ENCODE peak calls at places on chromosomes 4 and X, in four cellular contexts. B, Y, P and Q are unnamed samples. For H3K4me1, the result is how much of the 10 kb centered on the place peaks cover.

GRCh38 chrX:150487369-150488094 is 80.9 kb upstream of the MTM1 start:
- DNase-seq in B (no peak), P (no peak), Y (no peak), Q (no peak)

GRCh38 chr4:105158837-105159236 is 12.2 kb downstream of the TET2 start:
- DNase-seq in B (no peak), Y (peak), P (peak), Q (no peak)

GRCh38 chrX:119942831-119943184 is 743 bp downstream of the NKAP start:
- DNase-seq in B (peak), Y (no peak), P (no peak), Q (no peak)

GRCh38 chr4:14924945-14925344 is 77.3 kb upstream of the CPEB2 start:
- DNase-seq in P (no peak), B (no peak), Y (no peak), Q (no peak)

GRCh38 chr4:147777456-147778091 is 45.7 kb downstream of the ARHGAP10 start:
- DNase-seq in P (no peak), B (no peak), Y (no peak), Q (no peak)

GRCh38 chrX:54978448-54978847 is 15.5 kb downstream of the PFKFB1 start:
- DNase-seq in B (no peak), P (no peak), Y (no peak), Q (no peak)

GRCh38 chrX:112820364-112821308 is 20.0 kb downstream of the AMOT start:
- DNase-seq in P (no peak), Y (no peak), B (no peak), Q (no peak)

GRCh38 chr4:14926368-14926767 is 75.9 kb upstream of the CPEB2 start:
- DNase-seq in B (no peak), P (peak), Y (no peak), Q (no peak)

GRCh38 chrX:71482228-71482958 is 50.5 kb upstream of the OGT start:
- DNase-seq in P (no peak), Y (no peak), B (no peak), Q (no peak)

GRCh38 chr4:76199664-76200211 is 13.9 kb downstream of the SCARB2 start:
- DNase-seq in P (no peak), B (peak), Y (peak), Q (no peak)
- H3K4me1 ChIP-seq in P (under half), B (under half), Y (half or more), Q (under half)

DNA sequence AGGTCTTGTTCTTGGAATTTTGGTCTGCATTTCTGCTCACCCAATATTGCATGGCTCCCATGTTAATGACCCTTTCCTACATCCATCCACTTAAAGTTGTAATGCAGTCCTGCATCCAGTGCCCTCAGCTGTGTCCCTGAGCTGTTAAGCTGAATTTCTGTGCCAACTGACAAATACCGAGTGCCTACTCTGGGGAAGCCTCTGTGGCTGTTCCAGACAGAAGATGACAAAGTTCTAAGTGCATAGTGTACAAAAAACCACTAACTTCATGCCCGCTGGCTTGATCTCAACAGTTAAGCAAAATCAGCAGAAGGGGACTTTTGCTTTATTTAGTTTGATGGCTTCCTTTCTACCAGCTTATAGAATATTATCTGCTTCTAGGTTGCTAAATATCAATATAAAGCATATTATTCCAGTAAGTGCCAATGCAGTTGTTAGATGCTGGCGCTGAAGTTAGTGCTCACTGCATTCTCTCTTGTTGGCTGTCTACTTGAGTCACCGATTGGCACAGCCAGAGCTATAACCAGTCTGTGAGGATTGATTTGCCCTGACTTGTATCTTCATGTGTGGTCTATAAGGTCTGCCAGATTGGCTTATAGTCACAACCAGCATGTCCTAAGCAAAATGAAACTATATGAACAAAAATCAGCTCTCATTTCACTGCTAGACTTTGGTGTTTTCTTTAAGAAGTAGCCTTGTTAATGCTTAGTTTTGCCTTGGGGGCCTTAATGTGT is 98.9 kb downstream of the KLHL8 start:
- DNase-seq in Y (no peak), B (no peak), P (no peak), Q (no peak)
- H3K4me3 ChIP-seq in Y (no peak), B (no peak), P (no peak), Q (no peak)

DNA sequence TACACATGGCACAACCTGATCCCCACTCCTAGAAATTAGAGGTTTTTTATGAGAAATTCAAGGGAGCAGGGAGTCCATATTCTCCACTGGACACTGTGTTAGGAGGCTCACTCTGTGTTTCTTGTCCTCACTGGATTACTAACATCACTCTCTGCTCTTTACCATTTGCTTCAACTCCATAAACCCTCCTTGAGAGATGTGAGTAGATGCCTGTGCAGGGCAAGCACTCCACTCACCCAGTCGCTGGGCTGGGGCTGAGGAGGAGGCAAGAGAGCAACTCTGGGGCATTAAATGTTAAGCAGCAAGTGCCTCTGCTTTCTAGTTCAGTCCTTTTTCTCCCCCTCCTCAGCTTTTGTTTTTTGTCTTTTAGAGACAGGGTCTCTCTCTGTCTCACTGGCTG is 115.1 kb downstream of the LARP7 start:
- DNase-seq in B (no peak), P (no peak), Y (no peak), Q (no peak)
- H3K4me1 ChIP-seq in B (under half), P (under half), Y (under half), Q (under half)

GRCh38 chr4:17811078-17811603 is 362 bp downstream of the NCAPG start:
- DNase-seq in P (no peak), Y (peak), B (no peak), Q (no peak)

GRCh38 chr4:17814140-17814539 is 3.4 kb downstream of the NCAPG start:
- DNase-seq in Y (no peak), B (no peak), P (no peak), Q (no peak)

GRCh38 chr4:17812801-17813200 is 2.0 kb downstream of the NCAPG start:
- DNase-seq in Y (no peak), B (no peak), P (no peak), Q (no peak)

GRCh38 chr4:17810260-17811077 is at the start of the genes DCAF16 and NCAPG:
- DNase-seq in B (peak), Y (peak), P (peak), Q (peak)

GRCh38 chr4:17812125-17812524 is 1.3 kb downstream of the NCAPG start:
- DNase-seq in B (no peak), Y (no peak), P (no peak), Q (no peak)
- H3K4me3 ChIP-seq in B (no peak), Y (no peak), P (no peak), Q (peak)

DNA sequence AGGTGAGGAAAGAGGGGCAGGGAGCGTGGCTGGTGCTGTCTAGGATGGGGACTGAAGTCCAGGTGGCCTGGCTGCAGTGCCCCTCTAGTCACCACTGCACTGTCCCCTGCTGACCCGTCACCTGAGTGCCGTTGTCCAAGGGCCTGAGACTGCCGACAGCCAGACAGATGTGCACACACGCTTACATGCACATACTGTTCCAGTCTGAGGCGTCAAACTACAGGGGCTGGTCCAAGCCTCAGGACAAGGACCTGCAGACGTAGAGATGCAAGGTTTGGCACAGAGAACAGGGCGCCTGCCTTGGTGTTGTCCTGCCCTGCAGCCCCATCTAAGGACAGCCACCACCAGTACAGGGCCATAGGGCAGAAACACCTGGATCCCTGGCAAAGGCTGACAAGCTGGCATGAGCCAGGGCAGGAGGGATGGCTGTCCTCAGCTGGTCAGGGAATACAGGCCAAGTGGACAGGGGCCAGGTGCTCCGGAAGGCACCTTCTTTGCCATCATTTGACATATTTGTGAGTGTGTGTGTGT is 1.7 kb downstream of the SLC2A9 start:
- DNase-seq in P (peak), B (no peak), Y (no peak), Q (no peak)
- H3K4me1 ChIP-seq in P (under half), B (under half), Y (under half), Q (under half)